ENCODE peak calls at places on chromosomes 1 and 21, in ten cellular contexts. T, K, O, N, F, M, L, S, D and W are unnamed samples.

GRCh38 chr1:238279694-238280380 is 389.1 kb upstream of the ZP4 start:
- DNase-seq in S (no peak), N (no peak), K (no peak), L (no peak), D (no peak), F (no peak), O (no peak), T (no peak), M (no peak), W (no peak)

GRCh38 chr1:3136532-3136931 is 67.5 kb downstream of the PRDM16 start:
- DNase-seq in F (no peak), D (no peak), S (no peak), M (no peak), O (no peak), N (no peak), K (no peak), T (no peak), L (no peak), W (no peak)

GRCh38 chr1:87144546-87144945 is 184.1 kb upstream of the LMO4 start:
- DNase-seq in T (no peak), F (no peak), K (no peak), S (no peak), O (no peak), N (no peak), D (no peak), M (no peak), L (no peak), W (no peak)

GRCh38 chr1:79497193-79497773 is 490.8 kb upstream of the ADGRL4 start:
- DNase-seq in N (peak; percentile 43), T (no peak), M (no peak), L (no peak), D (no peak), K (peak; percentile 10), F (no peak), O (no peak), S (peak; percentile 40), W (peak; percentile 32)

GRCh38 chr1:175152006-175152652 is 40.4 kb downstream of the KIAA0040 start:
- DNase-seq in K (no peak), O (peak; percentile 37), S (peak; percentile 67), N (no peak), T (peak; percentile 53), L (no peak), M (peak; percentile 55), F (peak; percentile 77), D (peak; percentile 41), W (peak; percentile 82)

GRCh38 chr1:242454262-242455051 is 70.0 kb downstream of the PLD5 start:
- DNase-seq in S (peak; percentile 50), M (no peak), L (no peak), F (no peak), O (no peak), K (peak; percentile 1), N (no peak), T (no peak), D (no peak), W (peak; percentile 17)

GRCh38 chr1:59261537-59261936 is 35.4 kb upstream of the FGGY start:
- DNase-seq in M (no peak), N (no peak), K (no peak), D (peak; percentile 40), S (peak; percentile 12), T (no peak), F (no peak), O (no peak), L (no peak), W (no peak)

GRCh38 chr1:173478099-173478555 is 992 bp downstream of the PRDX6 start:
- DNase-seq in L (no peak), M (no peak), S (peak; percentile 52), N (no peak), F (no peak), D (peak; percentile 77), K (peak; percentile 8), T (no peak), O (peak; percentile 65), W (peak; percentile 27)

GRCh38 chr21:15210235-15210678 is 145.5 kb upstream of the NRIP1 start:
- DNase-seq in L (no peak), K (no peak), F (no peak), M (no peak), T (no peak), N (no peak), O (peak; percentile 67), D (peak; percentile 79), S (no peak), W (no peak)

GRCh38 chr1:91011726-91012125 is 10.1 kb downstream of the ZNF644 start:
- DNase-seq in T (no peak), F (no peak), S (peak; percentile 34), D (no peak), O (no peak), L (no peak), N (peak; percentile 80), M (no peak), K (no peak), W (no peak)

GRCh38 chr1:87348346-87349019 is 19.8 kb downstream of the LMO4 start:
- DNase-seq in D (no peak), L (no peak), T (no peak), N (no peak), O (no peak), S (no peak), M (no peak), F (no peak), K (no peak), W (no peak)

GRCh38 chr1:50139339-50139738 is 30.6 kb downstream of the ELAVL4 start:
- DNase-seq in D (no peak), O (no peak), T (no peak), K (no peak), S (no peak), N (no peak), L (no peak), M (no peak), F (no peak), W (no peak)

GRCh38 chr1:150613061-150613920 is 16.1 kb downstream of the ENSA start:
- DNase-seq in D (no peak), K (peak; percentile 57), T (peak; percentile 20), N (peak; percentile 93), O (no peak), L (no peak), F (peak; percentile 39), S (peak; percentile 71), M (peak; percentile 36), W (no peak)

GRCh38 chr1:178238722-178239510 is 145.0 kb downstream of the RASAL2 start:
- DNase-seq in S (peak; percentile 75), M (no peak), O (no peak), N (no peak), K (no peak), F (no peak), D (no peak), T (no peak), L (no peak), W (no peak)

GRCh38 chr1:153592706-153593105 is 20.2 kb downstream of the S100A16 start:
- DNase-seq in T (no peak), N (no peak), L (no peak), S (no peak), F (no peak), O (no peak), K (no peak), M (no peak), D (no peak), W (no peak)

GRCh38 chr1:43239484-43239883 is 30.3 kb upstream of the TMEM125 start:
- DNase-seq in N (no peak), O (no peak), K (no peak), D (no peak), T (no peak), L (no peak), M (no peak), F (no peak), S (no peak), W (no peak)

GRCh38 chr1:224544711-224545110 is 71.4 kb upstream of the CNIH3 start:
- DNase-seq in T (no peak), D (no peak), O (no peak), M (no peak), F (no peak), L (no peak), K (no peak), S (no peak), N (no peak), W (no peak)

GRCh38 chr1:21901473-21901847 is 35.6 kb downstream of the HSPG2 start:
- DNase-seq in T (no peak), N (no peak), O (peak; percentile 74), F (no peak), D (peak; percentile 55), M (no peak), L (peak; percentile 86), K (no peak), S (peak; percentile 87), W (no peak)

GRCh38 chr1:115983584-115983983 is 7.3 kb downstream of the SLC22A15 start:
- DNase-seq in L (no peak), T (no peak), D (no peak), S (no peak), F (no peak), N (no peak), K (no peak), O (no peak), M (no peak), W (no peak)

GRCh38 chr1:157115429-157115838 is 15.8 kb upstream of the ETV3L start:
- DNase-seq in M (no peak), T (no peak), S (no peak), K (no peak), O (no peak), L (peak; percentile 59), F (no peak), D (no peak), N (no peak), W (no peak)

GRCh38 chr21:42105476-42105875 is 34.4 kb downstream of the UMODL1 start:
- DNase-seq in M (no peak), O (no peak), D (no peak), T (no peak), L (no peak), K (no peak), F (no peak), S (no peak), N (no peak), W (no peak)

GRCh38 chr1:193451606-193452005 is 265.2 kb upstream of the B3GALT2 start:
- DNase-seq in F (no peak), K (no peak), N (no peak), D (no peak), S (no peak), M (no peak), O (no peak), L (no peak), T (no peak), W (no peak)

GRCh38 chr1:178733972-178734371 is 8.9 kb downstream of the RALGPS2 start:
- DNase-seq in N (no peak), D (no peak), O (no peak), S (no peak), K (no peak), T (no peak), M (no peak), L (no peak), F (no peak), W (no peak)

GRCh38 chr1:18142969-18143368 is 35.4 kb downstream of the IGSF21 start:
- DNase-seq in O (no peak), M (no peak), D (no peak), S (no peak), N (no peak), F (no peak), T (no peak), L (no peak), K (no peak), W (no peak)